ENCODE peak calls at places on chromosome 14, in nine cellular contexts. D is cardiac muscle cell, E is psoas muscle, I is pancreas, P is H9, B is Caco-2, W is RWPE2, T is NT2/D1, Z is hepatocyte. A is an unnamed sample.
A peak's percentile ranks its signal among the peaks of the same experiment; 100 is the strongest.

GRCh38 chr14:93059917-93060545 is 55.7 kb downstream of the ITPK1 start:
- DNase-seq in D (peak; percentile 43), E (no peak), I (no peak), P (peak; percentile 59), B (peak; percentile 49), W (no peak), T (no peak), Z (no peak), A (no peak)

GRCh38 chr14:43649508-43649907 is 857.6 kb downstream of the FSCB start:
- DNase-seq in D (no peak), E (no peak), I (no peak), P (no peak), B (no peak), W (no peak), T (no peak), Z (no peak), A (no peak)

GRCh38 chr14:77844802-77845201 is 44.9 kb downstream of the ADCK1 start:
- DNase-seq in D (no peak), E (no peak), I (no peak), P (no peak), B (no peak), W (no peak), T (no peak), Z (no peak), A (no peak)

GRCh38 chr14:77738559-77739250 is 22.3 kb downstream of the SNW1 start:
- DNase-seq in D (no peak), E (no peak), I (no peak), P (no peak), B (no peak), W (no peak), T (no peak), Z (no peak), A (no peak)

GRCh38 chr14:49634547-49635334 is at the start of gene DNAAF2:
- DNase-seq in D (peak; percentile 79), E (no peak), I (peak; percentile 77), P (peak; percentile 67), B (peak; percentile 74), W (peak; percentile 75), T (peak; percentile 47), Z (peak; percentile 83), A (peak; percentile 80)

GRCh38 chr14:51996148-51996746 is 6.9 kb downstream of the RTRAF start:
- DNase-seq in D (peak; percentile 60), E (no peak), I (no peak), P (no peak), B (no peak), W (no peak), T (no peak), Z (peak; percentile 55), A (peak; percentile 81)

GRCh38 chr14:23430733-23431105 is 4.7 kb downstream of the MYH7 start:
- DNase-seq in D (no peak), E (no peak), I (no peak), P (no peak), B (no peak), W (no peak), T (no peak), Z (peak; percentile 50), A (no peak)

GRCh38 chr14:21894003-21894897 is 220.6 kb upstream of the OR4E1 start:
- DNase-seq in D (peak; percentile 15), E (no peak), I (no peak), P (peak; percentile 59), B (no peak), W (no peak), T (peak; percentile 13), Z (peak; percentile 12), A (no peak)

GRCh38 chr14:99280041-99280731 is 8.2 kb upstream of the BCL11B start:
- DNase-seq in D (no peak), E (no peak), I (no peak), P (no peak), B (no peak), W (no peak), T (no peak), Z (no peak), A (no peak)

GRCh38 chr14:99278836-99279235 is 6.8 kb upstream of the BCL11B start:
- DNase-seq in D (no peak), E (no peak), I (no peak), P (no peak), B (no peak), W (no peak), T (no peak), Z (no peak), A (no peak)

GRCh38 chr14:99281396-99281795 is 9.4 kb upstream of the BCL11B start:
- DNase-seq in D (no peak), E (no peak), I (no peak), P (no peak), B (no peak), W (no peak), T (no peak), Z (no peak), A (no peak)

GRCh38 chr14:99282261-99283050 is 10.5 kb upstream of the BCL11B start:
- DNase-seq in D (no peak), E (no peak), I (no peak), P (no peak), B (no peak), W (no peak), T (no peak), Z (no peak), A (no peak)

GRCh38 chr14:99280852-99281251 is 8.9 kb upstream of the BCL11B start:
- DNase-seq in D (no peak), E (no peak), I (no peak), P (no peak), B (no peak), W (no peak), T (no peak), Z (no peak), A (no peak)
- H3K27me3 ChIP-seq in D (peaks cover 32% of the 10 kb centered on the region), E (peaks cover 56% of the 10 kb centered on the region), I (no peaks in the 10 kb centered on the region), P (no peaks in the 10 kb centered on the region), B (no peaks in the 10 kb centered on the region), W (peaks cover 28% of the 10 kb centered on the region), T (peaks cover 21% of the 10 kb centered on the region), Z (peaks cover 27% of the 10 kb centered on the region), A (peaks cover 7% of the 10 kb centered on the region)

GRCh38 chr14:24943024-24943423 is 106.9 kb downstream of the STXBP6 start:
- DNase-seq in D (no peak), E (peak; percentile 76), I (no peak), P (peak; percentile 90), B (no peak), W (no peak), T (peak; percentile 35), Z (no peak), A (no peak)

GRCh38 chr14:24941719-24942118 is 108.2 kb downstream of the STXBP6 start:
- DNase-seq in D (peak; percentile 65), E (no peak), I (peak; percentile 70), P (no peak), B (no peak), W (no peak), T (no peak), Z (peak; percentile 65), A (no peak)

GRCh38 chr14:24938593-24938992 is 111.4 kb downstream of the STXBP6 start:
- DNase-seq in D (no peak), E (no peak), I (no peak), P (no peak), B (no peak), W (no peak), T (no peak), Z (no peak), A (no peak)

GRCh38 chr14:24937300-24937699 is 112.6 kb downstream of the STXBP6 start:
- DNase-seq in D (no peak), E (no peak), I (no peak), P (no peak), B (no peak), W (no peak), T (no peak), Z (no peak), A (no peak)

DNA sequence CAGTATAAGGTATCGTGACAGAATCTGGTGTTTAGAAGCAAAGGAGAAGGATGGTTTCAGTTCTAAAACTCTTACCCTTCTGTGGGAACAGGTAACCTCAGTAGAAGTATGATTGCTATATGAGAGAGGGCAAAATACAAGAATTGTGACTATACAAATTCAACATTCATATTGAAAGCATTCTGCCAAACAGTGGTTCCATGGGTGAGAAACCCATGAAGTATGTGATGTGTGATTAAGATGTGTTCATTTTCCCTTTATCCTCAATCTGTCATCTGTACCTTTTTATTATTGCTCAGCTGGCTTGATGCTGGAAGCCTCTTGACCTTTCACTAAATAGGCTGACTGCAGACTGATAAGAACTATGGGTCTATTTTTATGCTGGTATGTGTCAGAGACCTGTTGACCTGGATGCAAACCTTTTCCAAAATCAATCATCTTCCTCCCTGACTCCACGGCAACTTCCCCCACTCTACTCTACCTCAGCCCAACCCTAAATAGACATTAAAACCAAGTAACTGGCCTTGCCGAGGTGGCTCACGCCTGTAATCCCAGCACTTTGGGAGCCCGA is 109.6 kb downstream of the STXBP6 start:
- DNase-seq in D (peak; percentile 44), E (no peak), I (no peak), P (no peak), B (no peak), W (no peak), T (no peak), Z (no peak), A (no peak)
- H3K27me3 ChIP-seq in D (no peaks in the 10 kb centered on the region), E (no peaks in the 10 kb centered on the region), I (no peaks in the 10 kb centered on the region), P (no peaks in the 10 kb centered on the region), B (no peaks in the 10 kb centered on the region), W (no peaks in the 10 kb centered on the region), T (no peaks in the 10 kb centered on the region), Z (no peaks in the 10 kb centered on the region), A (no peaks in the 10 kb centered on the region)

GRCh38 chr14:61258985-61259384 is 22.2 kb downstream of the TMEM30B start:
- DNase-seq in D (no peak), E (no peak), I (no peak), P (no peak), B (no peak), W (no peak), T (no peak), Z (peak; percentile 23), A (peak; percentile 46)

GRCh38 chr14:61264022-61264571 is 17.0 kb downstream of the TMEM30B start:
- DNase-seq in D (no peak), E (no peak), I (no peak), P (no peak), B (no peak), W (no peak), T (no peak), Z (peak; percentile 29), A (no peak)

GRCh38 chr14:61262082-61262481 is 19.1 kb downstream of the TMEM30B start:
- DNase-seq in D (no peak), E (no peak), I (no peak), P (no peak), B (no peak), W (no peak), T (no peak), Z (no peak), A (peak; percentile 37)

GRCh38 chr14:61264699-61265098 is 16.4 kb downstream of the TMEM30B start:
- DNase-seq in D (no peak), E (no peak), I (no peak), P (no peak), B (no peak), W (no peak), T (no peak), Z (no peak), A (no peak)

DNA sequence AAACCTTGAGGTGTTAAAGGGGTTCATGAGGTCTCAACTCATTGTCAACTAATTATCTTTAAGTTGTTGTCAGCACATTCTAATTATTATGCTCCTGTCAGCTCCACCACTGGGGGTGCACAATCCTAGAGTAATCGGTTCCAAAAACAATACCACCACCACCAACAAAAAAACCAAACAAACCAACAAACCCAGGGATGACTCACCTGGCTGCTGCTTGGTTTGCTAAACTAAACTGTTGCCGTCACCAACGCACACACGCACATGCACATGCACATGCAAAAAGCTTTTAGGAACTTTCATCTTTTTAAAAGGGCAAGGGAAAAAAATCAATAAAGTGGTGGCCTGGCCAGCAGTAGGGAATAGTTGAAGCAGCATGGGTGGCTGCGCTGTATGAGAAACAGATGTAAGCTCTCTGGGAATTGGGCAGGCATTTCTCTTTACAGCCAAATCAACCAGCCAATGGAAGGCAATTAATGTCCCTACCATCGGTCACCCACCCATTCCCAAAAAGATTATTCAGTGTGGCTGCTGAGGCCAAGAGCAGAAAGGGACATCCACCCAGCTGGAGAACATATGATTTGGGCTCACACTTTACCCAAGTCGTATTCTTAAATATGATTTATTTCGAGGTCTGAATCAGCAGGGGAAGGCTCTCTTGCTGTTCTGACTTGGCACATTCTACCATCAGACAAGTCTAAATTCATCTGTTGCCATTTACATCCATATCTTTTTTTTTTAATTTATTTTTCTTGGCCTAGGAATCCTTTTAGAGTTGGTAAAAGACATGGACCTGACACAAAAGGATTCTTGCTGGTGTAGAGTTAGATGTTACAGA is 20.0 kb downstream of the TMEM30B start:
- DNase-seq in D (no peak), E (no peak), I (no peak), P (no peak), B (no peak), W (no peak), T (no peak), Z (peak; percentile 22), A (peak; percentile 82)
- H3K27me3 ChIP-seq in D (no peaks in the 10 kb centered on the region), E (no peaks in the 10 kb centered on the region), I (no peaks in the 10 kb centered on the region), P (no peaks in the 10 kb centered on the region), B (no peaks in the 10 kb centered on the region), W (no peaks in the 10 kb centered on the region), T (peaks cover 4% of the 10 kb centered on the region), Z (no peaks in the 10 kb centered on the region), A (no peaks in the 10 kb centered on the region)

GRCh38 chr14:37035401-37035800 is 137.0 kb downstream of the SLC25A21 start:
- DNase-seq in D (no peak), E (no peak), I (no peak), P (no peak), B (no peak), W (no peak), T (no peak), Z (no peak), A (no peak)
- H3K27me3 ChIP-seq in D (no peaks in the 10 kb centered on the region), E (no peaks in the 10 kb centered on the region), I (no peaks in the 10 kb centered on the region), P (no peaks in the 10 kb centered on the region), B (no peaks in the 10 kb centered on the region), W (no peaks in the 10 kb centered on the region), T (no peaks in the 10 kb centered on the region), Z (no peaks in the 10 kb centered on the region), A (no peaks in the 10 kb centered on the region)

A was measured in fibroblast of lung.